ENCODE peak calls at places on chromosomes 2 and 18, in five cellular contexts. One of them, this sample, is unnamed. For H3K4me1 and H3K36me3, the result is how much of the 10 kb centered on the place peaks cover.

GRCh38 chr2:8849322-8849721 is 11.9 kb upstream of the KIDINS220 start:
- DNase-seq in heart left ventricle: no peak
- DNase-seq in spleen: no peak
- DNase-seq in neuronal stem cell: no peak
- DNase-seq in fibroblast of lung: peak
- DNase-seq in this sample: no peak

GRCh38 chr2:42856891-42857632 is 64.7 kb upstream of the HAAO start:
- DNase-seq in heart left ventricle: no peak
- DNase-seq in spleen: peak
- DNase-seq in neuronal stem cell: no peak
- DNase-seq in fibroblast of lung: no peak
- DNase-seq in this sample: no peak

GRCh38 chr2:70931376-70932000 is 4.2 kb upstream of the ATP6V1B1 start:
- DNase-seq in heart left ventricle: no peak
- DNase-seq in spleen: no peak
- DNase-seq in neuronal stem cell: no peak
- DNase-seq in fibroblast of lung: peak
- DNase-seq in this sample: no peak

GRCh38 chr2:1728821-1729220 is 15.5 kb downstream of the PXDN start:
- DNase-seq in heart left ventricle: peak
- DNase-seq in spleen: no peak
- DNase-seq in neuronal stem cell: no peak
- DNase-seq in fibroblast of lung: peak
- DNase-seq in this sample: peak

GRCh38 chr2:159684796-159685195 is 27.5 kb upstream of the MARCHF7 start:
- DNase-seq in heart left ventricle: no peak
- DNase-seq in spleen: no peak
- DNase-seq in neuronal stem cell: no peak
- DNase-seq in fibroblast of lung: peak
- DNase-seq in this sample: no peak

GRCh38 chr2:40227200-40227599 is 224.7 kb downstream of the SLC8A1 start:
- DNase-seq in heart left ventricle: no peak
- DNase-seq in spleen: no peak
- DNase-seq in neuronal stem cell: no peak
- DNase-seq in fibroblast of lung: peak
- DNase-seq in this sample: no peak

GRCh38 chr18:79664525-79665125 is 15.0 kb upstream of the CTDP1 start:
- DNase-seq in heart left ventricle: no peak
- DNase-seq in spleen: no peak
- DNase-seq in neuronal stem cell: no peak
- DNase-seq in fibroblast of lung: peak
- DNase-seq in this sample: no peak

GRCh38 chr2:180474716-180475115 is 467.6 kb upstream of the CWC22 start:
- DNase-seq in heart left ventricle: no peak
- DNase-seq in spleen: no peak
- DNase-seq in neuronal stem cell: no peak
- DNase-seq in fibroblast of lung: no peak
- DNase-seq in this sample: no peak

GRCh38 chr2:116747103-116747502 is 1067.4 kb upstream of the DDX18 start:
- DNase-seq in heart left ventricle: no peak
- DNase-seq in spleen: no peak
- DNase-seq in neuronal stem cell: no peak
- DNase-seq in fibroblast of lung: no peak
- DNase-seq in this sample: no peak

GRCh38 chr18:3710712-3711269 is 260.8 kb downstream of the TGIF1 start:
- DNase-seq in heart left ventricle: no peak
- DNase-seq in spleen: peak
- DNase-seq in neuronal stem cell: no peak
- DNase-seq in fibroblast of lung: no peak
- DNase-seq in this sample: no peak

GRCh38 chr2:18910843-18911242 is 321.5 kb upstream of the NT5C1B start:
- DNase-seq in heart left ventricle: no peak
- DNase-seq in spleen: no peak
- DNase-seq in neuronal stem cell: no peak
- DNase-seq in fibroblast of lung: peak
- DNase-seq in this sample: no peak

GRCh38 chr2:214747992-214748391 is 61.5 kb downstream of the BARD1 start:
- DNase-seq in heart left ventricle: no peak
- DNase-seq in spleen: no peak
- DNase-seq in neuronal stem cell: no peak
- DNase-seq in fibroblast of lung: no peak
- DNase-seq in this sample: no peak

GRCh38 chr2:230161180-230161579 is 58.6 kb downstream of the SP110 start:
- DNase-seq in heart left ventricle: no peak
- DNase-seq in spleen: no peak
- DNase-seq in neuronal stem cell: no peak
- DNase-seq in fibroblast of lung: no peak
- DNase-seq in this sample: no peak

GRCh38 chr2:8679827-8680731 is 1.8 kb upstream of the ID2 start:
- DNase-seq in heart left ventricle: peak
- DNase-seq in spleen: no peak
- DNase-seq in neuronal stem cell: peak
- DNase-seq in fibroblast of lung: peak
- DNase-seq in this sample: peak

GRCh38 chr2:233400961-233401360 is 46.7 kb downstream of the DGKD start:
- DNase-seq in heart left ventricle: no peak
- DNase-seq in spleen: no peak
- DNase-seq in neuronal stem cell: no peak
- DNase-seq in fibroblast of lung: no peak
- DNase-seq in this sample: no peak

GRCh38 chr2:97715951-97716694 is 2.7 kb downstream of the ZAP70 start:
- DNase-seq in heart left ventricle: no peak
- DNase-seq in spleen: peak
- DNase-seq in neuronal stem cell: no peak
- DNase-seq in fibroblast of lung: no peak
- DNase-seq in this sample: peak

GRCh38 chr2:230797515-230798495 is 66.9 kb upstream of the ITM2C start:
- DNase-seq in heart left ventricle: no peak
- DNase-seq in spleen: no peak
- DNase-seq in neuronal stem cell: no peak
- DNase-seq in fibroblast of lung: peak
- DNase-seq in this sample: no peak

GRCh38 chr2:107986278-107987217 is at the start of gene SLC5A7:
- DNase-seq in heart left ventricle: no peak
- DNase-seq in spleen: no peak
- DNase-seq in neuronal stem cell: peak
- DNase-seq in fibroblast of lung: no peak
- DNase-seq in this sample: no peak

GRCh38 chr18:57716550-57716949 is 86.6 kb downstream of the ATP8B1 start:
- DNase-seq in heart left ventricle: no peak
- DNase-seq in spleen: no peak
- DNase-seq in neuronal stem cell: no peak
- DNase-seq in fibroblast of lung: no peak
- DNase-seq in this sample: no peak

GRCh38 chr2:43133708-43134570 is 92.5 kb downstream of the ZFP36L2 start:
- DNase-seq in heart left ventricle: no peak
- DNase-seq in spleen: peak
- DNase-seq in neuronal stem cell: no peak
- DNase-seq in fibroblast of lung: no peak
- DNase-seq in this sample: no peak

GRCh38 chr2:152222975-152223638 is 47.5 kb upstream of the STAM2 start:
- DNase-seq in heart left ventricle: peak
- DNase-seq in spleen: no peak
- DNase-seq in neuronal stem cell: no peak
- DNase-seq in fibroblast of lung: peak
- DNase-seq in this sample: peak

GRCh38 chr2:72154386-72154785 is 6.7 kb upstream of the CYP26B1 start:
- DNase-seq in heart left ventricle: no peak
- DNase-seq in spleen: peak
- DNase-seq in neuronal stem cell: no peak
- DNase-seq in fibroblast of lung: no peak
- DNase-seq in this sample: no peak

GRCh38 chr2:73172963-73173362 is 29.4 kb upstream of the NOTO start:
- DNase-seq in heart left ventricle: no peak
- DNase-seq in spleen: no peak
- DNase-seq in neuronal stem cell: no peak
- DNase-seq in fibroblast of lung: peak
- DNase-seq in this sample: no peak

GRCh38 chr2:12616456-12617163 is 100.1 kb upstream of the TRIB2 start:
- DNase-seq in heart left ventricle: no peak
- DNase-seq in spleen: no peak
- DNase-seq in neuronal stem cell: no peak
- DNase-seq in fibroblast of lung: no peak
- DNase-seq in this sample: no peak

GRCh38 chr2:222514901-222515300 is 90.6 kb downstream of the SGPP2 start:
- DNase-seq in heart left ventricle: no peak
- DNase-seq in spleen: no peak
- DNase-seq in neuronal stem cell: no peak
- DNase-seq in fibroblast of lung: no peak
- DNase-seq in this sample: no peak

GRCh38 chr2:238106698-238107524 is 6.8 kb downstream of the ESPNL start:
- DNase-seq in heart left ventricle: peak
- DNase-seq in spleen: peak
- DNase-seq in neuronal stem cell: no peak
- DNase-seq in fibroblast of lung: no peak
- DNase-seq in this sample: peak

GRCh38 chr2:140316345-140316744 is 1536.2 kb upstream of the NXPH2 start:
- DNase-seq in heart left ventricle: no peak
- DNase-seq in spleen: no peak
- DNase-seq in neuronal stem cell: no peak
- DNase-seq in fibroblast of lung: no peak
- DNase-seq in this sample: no peak

GRCh38 chr18:79005653-79006052 is 26.0 kb downstream of the SALL3 start:
- DNase-seq in heart left ventricle: no peak
- DNase-seq in spleen: no peak
- DNase-seq in neuronal stem cell: no peak
- DNase-seq in fibroblast of lung: no peak
- DNase-seq in this sample: no peak

GRCh38 chr2:97951155-97951670 is 44.5 kb downstream of the TMEM131 start:
- DNase-seq in heart left ventricle: no peak
- DNase-seq in spleen: no peak
- DNase-seq in neuronal stem cell: no peak
- DNase-seq in fibroblast of lung: peak
- DNase-seq in this sample: no peak

GRCh38 chr2:135863231-135863630 is 13.0 kb downstream of the MCM6 start:
- DNase-seq in heart left ventricle: no peak
- DNase-seq in spleen: no peak
- DNase-seq in neuronal stem cell: no peak
- DNase-seq in fibroblast of lung: no peak
- DNase-seq in this sample: no peak

GRCh38 chr18:13217971-13218375 is 587 bp upstream of the LDLRAD4 start:
- DNase-seq in heart left ventricle: peak
- DNase-seq in spleen: no peak
- DNase-seq in neuronal stem cell: no peak
- DNase-seq in fibroblast of lung: peak
- DNase-seq in this sample: peak

GRCh38 chr18:13218376-13219011 is at the start of gene LDLRAD4:
- DNase-seq in heart left ventricle: peak
- DNase-seq in spleen: no peak
- DNase-seq in neuronal stem cell: peak
- DNase-seq in fibroblast of lung: peak
- DNase-seq in this sample: peak

GRCh38 chr18:13216732-13217465 is 1.7 kb upstream of the LDLRAD4 start:
- DNase-seq in heart left ventricle: peak
- DNase-seq in spleen: no peak
- DNase-seq in neuronal stem cell: peak
- DNase-seq in fibroblast of lung: peak
- DNase-seq in this sample: peak

GRCh38 chr18:13216092-13216582 is 2.4 kb upstream of the LDLRAD4 start:
- DNase-seq in heart left ventricle: peak
- DNase-seq in spleen: no peak
- DNase-seq in neuronal stem cell: peak
- DNase-seq in fibroblast of lung: peak
- DNase-seq in this sample: peak

GRCh38 chr18:13217466-13217961 is 1.0 kb upstream of the LDLRAD4 start:
- DNase-seq in heart left ventricle: peak
- DNase-seq in spleen: peak
- DNase-seq in neuronal stem cell: peak
- DNase-seq in fibroblast of lung: peak
- DNase-seq in this sample: peak
- H3K4me3 ChIP-seq in heart left ventricle: peak
- H3K4me3 ChIP-seq in spleen: peak
- H3K4me3 ChIP-seq in neuronal stem cell: peak
- H3K4me3 ChIP-seq in fibroblast of lung: no peak
- H3K4me3 ChIP-seq in this sample: peak

GRCh38 chr2:239212553-239213419 is 188.0 kb downstream of the HDAC4 start:
- DNase-seq in heart left ventricle: no peak
- DNase-seq in spleen: no peak
- DNase-seq in neuronal stem cell: no peak
- DNase-seq in fibroblast of lung: no peak
- DNase-seq in this sample: no peak
- H3K4me1 ChIP-seq in heart left ventricle: under half
- H3K4me1 ChIP-seq in spleen: half or more
- H3K4me1 ChIP-seq in neuronal stem cell: under half
- H3K4me1 ChIP-seq in fibroblast of lung: under half
- H3K4me1 ChIP-seq in this sample: under half

GRCh38 chr2:78701546-78701945 is 324.0 kb upstream of the REG3G start:
- DNase-seq in heart left ventricle: no peak
- DNase-seq in spleen: no peak
- DNase-seq in neuronal stem cell: no peak
- DNase-seq in fibroblast of lung: peak
- DNase-seq in this sample: no peak

DNA sequence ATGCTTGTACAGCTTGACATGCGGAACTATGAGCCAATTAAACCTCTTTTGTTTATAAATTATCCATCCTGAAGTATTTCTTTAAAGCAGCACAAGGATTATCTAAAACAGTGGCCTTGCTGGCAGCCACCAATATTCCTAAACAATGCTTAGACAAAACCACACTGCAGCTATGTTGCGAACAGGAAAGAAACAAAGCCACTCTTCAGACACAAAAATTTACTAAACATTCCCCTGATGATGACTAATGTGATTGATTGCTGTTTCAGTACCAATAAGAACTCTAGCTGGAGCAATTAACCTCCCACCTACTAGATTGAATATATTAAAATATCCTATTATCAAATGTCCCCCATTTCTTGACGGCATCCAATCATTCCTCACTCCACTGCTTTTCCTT is 325.8 kb upstream of the REG3G start:
- DNase-seq in heart left ventricle: no peak
- DNase-seq in spleen: no peak
- DNase-seq in neuronal stem cell: no peak
- DNase-seq in fibroblast of lung: peak
- DNase-seq in this sample: no peak
- H3K36me3 ChIP-seq in heart left ventricle: under half
- H3K36me3 ChIP-seq in spleen: under half
- H3K36me3 ChIP-seq in neuronal stem cell: under half
- H3K36me3 ChIP-seq in fibroblast of lung: under half
- H3K36me3 ChIP-seq in this sample: under half

GRCh38 chr2:149178626-149179025 is 140.1 kb downstream of the LYPD6B start:
- DNase-seq in heart left ventricle: no peak
- DNase-seq in spleen: no peak
- DNase-seq in neuronal stem cell: no peak
- DNase-seq in fibroblast of lung: no peak
- DNase-seq in this sample: no peak

GRCh38 chr2:149183187-149183586 is 144.7 kb downstream of the LYPD6B start:
- DNase-seq in heart left ventricle: no peak
- DNase-seq in spleen: no peak
- DNase-seq in neuronal stem cell: no peak
- DNase-seq in fibroblast of lung: no peak
- DNase-seq in this sample: no peak

GRCh38 chr2:149175956-149176355 is 137.5 kb downstream of the LYPD6B start:
- DNase-seq in heart left ventricle: no peak
- DNase-seq in spleen: no peak
- DNase-seq in neuronal stem cell: no peak
- DNase-seq in fibroblast of lung: no peak
- DNase-seq in this sample: no peak

GRCh38 chr2:149184994-149185393 is 145.4 kb upstream of the LYPD6 start:
- DNase-seq in heart left ventricle: no peak
- DNase-seq in spleen: no peak
- DNase-seq in neuronal stem cell: no peak
- DNase-seq in fibroblast of lung: no peak
- DNase-seq in this sample: no peak

GRCh38 chr2:149180226-149180875 is 141.9 kb downstream of the LYPD6B start:
- DNase-seq in heart left ventricle: no peak
- DNase-seq in spleen: no peak
- DNase-seq in neuronal stem cell: no peak
- DNase-seq in fibroblast of lung: no peak
- DNase-seq in this sample: no peak
- H3K4me3 ChIP-seq in heart left ventricle: no peak
- H3K4me3 ChIP-seq in spleen: no peak
- H3K4me3 ChIP-seq in neuronal stem cell: no peak
- H3K4me3 ChIP-seq in fibroblast of lung: no peak
- H3K4me3 ChIP-seq in this sample: no peak

This sample was measured in aorta.